ENCODE peak calls at places on chromosomes 3 and 15, in ten cellular contexts. One of them, this sample, is unnamed.

GRCh38 chr3:70771426-70772147 is 459.1 kb upstream of the MDFIC2 start:
- DNase-seq in NB4: no peak
- DNase-seq in PC-3: peak
- DNase-seq in fibroblast of lung: peak
- DNase-seq in AG10803: peak
- DNase-seq in heart left ventricle: no peak
- DNase-seq in GM23338: no peak
- DNase-seq in brain microvascular endothelial cell: no peak
- DNase-seq in Peyer's patch: no peak
- DNase-seq in transverse colon: no peak
- DNase-seq in this sample: no peak

GRCh38 chr15:37019479-37020433 is 80.6 kb downstream of the MEIS2 start:
- DNase-seq in NB4: no peak
- DNase-seq in PC-3: no peak
- DNase-seq in fibroblast of lung: peak
- DNase-seq in AG10803: peak
- DNase-seq in heart left ventricle: peak
- DNase-seq in GM23338: no peak
- DNase-seq in brain microvascular endothelial cell: peak
- DNase-seq in Peyer's patch: no peak
- DNase-seq in transverse colon: no peak
- DNase-seq in this sample: peak

GRCh38 chr3:180980612-180981011 is 8.9 kb downstream of the DNAJC19 start:
- DNase-seq in NB4: no peak
- DNase-seq in PC-3: no peak
- DNase-seq in fibroblast of lung: peak
- DNase-seq in AG10803: peak
- DNase-seq in heart left ventricle: no peak
- DNase-seq in GM23338: no peak
- DNase-seq in brain microvascular endothelial cell: no peak
- DNase-seq in Peyer's patch: no peak
- DNase-seq in transverse colon: no peak
- DNase-seq in this sample: no peak

GRCh38 chr15:64024172-64025050 is 21.9 kb downstream of the DAPK2 start:
- DNase-seq in NB4: peak
- DNase-seq in PC-3: no peak
- DNase-seq in fibroblast of lung: no peak
- DNase-seq in AG10803: peak
- DNase-seq in heart left ventricle: no peak
- DNase-seq in GM23338: peak
- DNase-seq in brain microvascular endothelial cell: no peak
- DNase-seq in Peyer's patch: no peak
- DNase-seq in transverse colon: peak
- DNase-seq in this sample: peak

GRCh38 chr3:33211444-33211843 is 7.2 kb downstream of the SUSD5 start:
- DNase-seq in NB4: no peak
- DNase-seq in PC-3: peak
- DNase-seq in fibroblast of lung: peak
- DNase-seq in AG10803: peak
- DNase-seq in heart left ventricle: no peak
- DNase-seq in GM23338: no peak
- DNase-seq in brain microvascular endothelial cell: peak
- DNase-seq in Peyer's patch: no peak
- DNase-seq in transverse colon: no peak
- DNase-seq in this sample: no peak

GRCh38 chr3:139520028-139520737 is 19.4 kb downstream of the RBP1 start:
- DNase-seq in NB4: peak
- DNase-seq in PC-3: peak
- DNase-seq in fibroblast of lung: peak
- DNase-seq in AG10803: peak
- DNase-seq in heart left ventricle: no peak
- DNase-seq in GM23338: peak
- DNase-seq in brain microvascular endothelial cell: peak
- DNase-seq in Peyer's patch: no peak
- DNase-seq in transverse colon: peak
- DNase-seq in this sample: peak

GRCh38 chr3:185188816-185189215 is 36.0 kb upstream of the C3orf70 start:
- DNase-seq in NB4: no peak
- DNase-seq in PC-3: no peak
- DNase-seq in fibroblast of lung: no peak
- DNase-seq in AG10803: no peak
- DNase-seq in heart left ventricle: no peak
- DNase-seq in GM23338: no peak
- DNase-seq in brain microvascular endothelial cell: no peak
- DNase-seq in Peyer's patch: no peak
- DNase-seq in transverse colon: no peak
- DNase-seq in this sample: no peak

GRCh38 chr15:85725019-85725418 is 69.7 kb downstream of the KLHL25 start:
- DNase-seq in NB4: no peak
- DNase-seq in PC-3: no peak
- DNase-seq in fibroblast of lung: peak
- DNase-seq in AG10803: peak
- DNase-seq in heart left ventricle: no peak
- DNase-seq in GM23338: no peak
- DNase-seq in brain microvascular endothelial cell: peak
- DNase-seq in Peyer's patch: no peak
- DNase-seq in transverse colon: no peak
- DNase-seq in this sample: no peak

GRCh38 chr3:19994796-19995195 is 17.3 kb downstream of the PP2D1 start:
- DNase-seq in NB4: no peak
- DNase-seq in PC-3: no peak
- DNase-seq in fibroblast of lung: no peak
- DNase-seq in AG10803: peak
- DNase-seq in heart left ventricle: no peak
- DNase-seq in GM23338: no peak
- DNase-seq in brain microvascular endothelial cell: peak
- DNase-seq in Peyer's patch: no peak
- DNase-seq in transverse colon: no peak
- DNase-seq in this sample: no peak

GRCh38 chr15:58019503-58020376 is 45.8 kb downstream of the ALDH1A2 start:
- DNase-seq in NB4: no peak
- DNase-seq in PC-3: peak
- DNase-seq in fibroblast of lung: no peak
- DNase-seq in AG10803: peak
- DNase-seq in heart left ventricle: no peak
- DNase-seq in GM23338: no peak
- DNase-seq in brain microvascular endothelial cell: peak
- DNase-seq in Peyer's patch: no peak
- DNase-seq in transverse colon: no peak
- DNase-seq in this sample: no peak

GRCh38 chr3:9146367-9147071 is 102.9 kb downstream of the SRGAP3 start:
- DNase-seq in NB4: peak
- DNase-seq in PC-3: no peak
- DNase-seq in fibroblast of lung: no peak
- DNase-seq in AG10803: no peak
- DNase-seq in heart left ventricle: no peak
- DNase-seq in GM23338: no peak
- DNase-seq in brain microvascular endothelial cell: no peak
- DNase-seq in Peyer's patch: peak
- DNase-seq in transverse colon: peak
- DNase-seq in this sample: peak

GRCh38 chr3:183375787-183376186 is 52.6 kb downstream of the MCF2L2 start:
- DNase-seq in NB4: peak
- DNase-seq in PC-3: no peak
- DNase-seq in fibroblast of lung: no peak
- DNase-seq in AG10803: no peak
- DNase-seq in heart left ventricle: no peak
- DNase-seq in GM23338: no peak
- DNase-seq in brain microvascular endothelial cell: no peak
- DNase-seq in Peyer's patch: no peak
- DNase-seq in transverse colon: no peak
- DNase-seq in this sample: peak

GRCh38 chr3:120622870-120623718 is 27.0 kb downstream of the NDUFB4 start:
- DNase-seq in NB4: peak
- DNase-seq in PC-3: peak
- DNase-seq in fibroblast of lung: no peak
- DNase-seq in AG10803: peak
- DNase-seq in heart left ventricle: no peak
- DNase-seq in GM23338: peak
- DNase-seq in brain microvascular endothelial cell: peak
- DNase-seq in Peyer's patch: no peak
- DNase-seq in transverse colon: peak
- DNase-seq in this sample: peak

GRCh38 chr3:81245505-81245904 is 515.9 kb downstream of the GBE1 start:
- DNase-seq in NB4: no peak
- DNase-seq in PC-3: no peak
- DNase-seq in fibroblast of lung: no peak
- DNase-seq in AG10803: no peak
- DNase-seq in heart left ventricle: no peak
- DNase-seq in GM23338: no peak
- DNase-seq in brain microvascular endothelial cell: no peak
- DNase-seq in Peyer's patch: no peak
- DNase-seq in transverse colon: no peak
- DNase-seq in this sample: no peak

GRCh38 chr3:52596658-52597265 is 60.4 kb downstream of the UQCC5 start:
- DNase-seq in NB4: no peak
- DNase-seq in PC-3: no peak
- DNase-seq in fibroblast of lung: no peak
- DNase-seq in AG10803: no peak
- DNase-seq in heart left ventricle: no peak
- DNase-seq in GM23338: no peak
- DNase-seq in brain microvascular endothelial cell: no peak
- DNase-seq in Peyer's patch: no peak
- DNase-seq in transverse colon: no peak
- DNase-seq in this sample: no peak

DNA sequence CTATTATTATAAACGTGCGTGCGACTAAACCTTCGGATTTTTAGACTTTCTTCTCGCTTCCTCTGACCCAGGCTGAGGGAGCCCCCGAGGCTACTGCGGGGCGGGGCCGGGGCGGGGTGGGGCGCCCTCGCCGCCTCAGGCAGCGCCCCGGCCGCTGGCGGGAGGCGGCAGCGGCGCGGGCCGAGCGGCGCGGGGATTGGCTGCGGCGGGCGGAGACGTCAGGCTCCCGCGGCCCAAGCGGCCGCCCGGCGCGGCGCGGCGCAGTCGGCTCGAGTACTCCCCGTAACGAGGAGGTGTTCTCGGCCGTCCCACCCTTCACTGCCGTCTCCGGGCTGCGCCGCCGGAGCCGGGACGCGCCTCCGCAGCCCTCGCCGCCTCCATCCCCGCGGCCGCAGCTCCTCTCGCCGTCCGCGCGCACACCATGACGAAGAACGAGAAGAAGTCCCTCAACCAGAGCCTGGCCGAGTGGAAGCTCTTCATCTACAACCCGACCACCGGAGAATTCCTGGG is at the start of gene ATP1B3:
- DNase-seq in NB4: peak
- DNase-seq in PC-3: peak
- DNase-seq in fibroblast of lung: peak
- DNase-seq in AG10803: peak
- DNase-seq in heart left ventricle: peak
- DNase-seq in GM23338: peak
- DNase-seq in brain microvascular endothelial cell: peak
- DNase-seq in Peyer's patch: peak
- DNase-seq in transverse colon: peak
- DNase-seq in this sample: peak
- TF ChIP-seq CTCF in NB4: no peak
- TF ChIP-seq CTCF in PC-3: no peak
- TF ChIP-seq CTCF in fibroblast of lung: no peak
- TF ChIP-seq CTCF in AG10803: no peak
- TF ChIP-seq CTCF in heart left ventricle: no peak
- TF ChIP-seq CTCF in GM23338: no peak
- TF ChIP-seq CTCF in brain microvascular endothelial cell: no peak
- TF ChIP-seq CTCF in Peyer's patch: no peak
- TF ChIP-seq CTCF in transverse colon: no peak
- TF ChIP-seq CTCF in this sample: no peak

GRCh38 chr3:160331127-160331937 is 67.7 kb downstream of the IFT80 start:
- DNase-seq in NB4: no peak
- DNase-seq in PC-3: peak
- DNase-seq in fibroblast of lung: peak
- DNase-seq in AG10803: peak
- DNase-seq in heart left ventricle: no peak
- DNase-seq in GM23338: no peak
- DNase-seq in brain microvascular endothelial cell: peak
- DNase-seq in Peyer's patch: no peak
- DNase-seq in transverse colon: no peak
- DNase-seq in this sample: no peak

GRCh38 chr3:160330690-160331089 is 68.3 kb downstream of the IFT80 start:
- DNase-seq in NB4: no peak
- DNase-seq in PC-3: no peak
- DNase-seq in fibroblast of lung: no peak
- DNase-seq in AG10803: no peak
- DNase-seq in heart left ventricle: no peak
- DNase-seq in GM23338: no peak
- DNase-seq in brain microvascular endothelial cell: no peak
- DNase-seq in Peyer's patch: no peak
- DNase-seq in transverse colon: no peak
- DNase-seq in this sample: no peak

DNA sequence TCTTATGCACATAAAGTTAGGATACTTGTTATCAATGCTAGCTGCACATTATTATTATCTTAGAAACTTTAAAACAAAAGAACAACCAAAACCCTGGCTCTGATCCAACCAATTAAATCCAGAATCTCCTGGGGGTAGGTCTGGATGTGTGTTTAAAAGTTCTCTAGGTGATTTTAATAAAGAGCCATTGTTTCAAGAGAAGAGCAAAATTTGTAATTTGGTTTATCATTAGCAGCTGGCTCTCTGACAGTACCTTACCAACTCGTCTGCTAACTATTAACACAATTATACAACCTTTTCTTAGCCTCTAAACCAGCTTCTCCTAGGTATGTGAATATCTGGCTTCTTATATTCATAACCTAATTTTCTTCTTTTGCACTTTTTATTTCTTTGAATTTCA is 68.9 kb downstream of the IFT80 start:
- DNase-seq in NB4: no peak
- DNase-seq in PC-3: no peak
- DNase-seq in fibroblast of lung: no peak
- DNase-seq in AG10803: no peak
- DNase-seq in heart left ventricle: no peak
- DNase-seq in GM23338: no peak
- DNase-seq in brain microvascular endothelial cell: no peak
- DNase-seq in Peyer's patch: no peak
- DNase-seq in transverse colon: no peak
- DNase-seq in this sample: no peak
- H3K4me3 ChIP-seq in NB4: no peak
- H3K4me3 ChIP-seq in PC-3: no peak
- H3K4me3 ChIP-seq in fibroblast of lung: no peak
- H3K4me3 ChIP-seq in AG10803: no peak
- H3K4me3 ChIP-seq in heart left ventricle: no peak
- H3K4me3 ChIP-seq in GM23338: no peak
- H3K4me3 ChIP-seq in brain microvascular endothelial cell: no peak
- H3K4me3 ChIP-seq in Peyer's patch: no peak
- H3K4me3 ChIP-seq in transverse colon: no peak
- H3K4me3 ChIP-seq in this sample: no peak

GRCh38 chr15:40943764-40944365 is 9.4 kb upstream of the CHAC1 start:
- DNase-seq in NB4: no peak
- DNase-seq in PC-3: no peak
- DNase-seq in fibroblast of lung: no peak
- DNase-seq in AG10803: no peak
- DNase-seq in heart left ventricle: no peak
- DNase-seq in GM23338: no peak
- DNase-seq in brain microvascular endothelial cell: no peak
- DNase-seq in Peyer's patch: no peak
- DNase-seq in transverse colon: no peak
- DNase-seq in this sample: no peak
- TF ChIP-seq CTCF in NB4: no peak
- TF ChIP-seq CTCF in PC-3: no peak
- TF ChIP-seq CTCF in fibroblast of lung: no peak
- TF ChIP-seq CTCF in AG10803: no peak
- TF ChIP-seq CTCF in heart left ventricle: no peak
- TF ChIP-seq CTCF in GM23338: no peak
- TF ChIP-seq CTCF in brain microvascular endothelial cell: no peak
- TF ChIP-seq CTCF in Peyer's patch: no peak
- TF ChIP-seq CTCF in transverse colon: no peak
- TF ChIP-seq CTCF in this sample: no peak

GRCh38 chr15:92618121-92618520 is 37.5 kb downstream of the FAM174B start:
- DNase-seq in NB4: no peak
- DNase-seq in PC-3: no peak
- DNase-seq in fibroblast of lung: no peak
- DNase-seq in AG10803: no peak
- DNase-seq in heart left ventricle: no peak
- DNase-seq in GM23338: no peak
- DNase-seq in brain microvascular endothelial cell: no peak
- DNase-seq in Peyer's patch: no peak
- DNase-seq in transverse colon: no peak
- DNase-seq in this sample: no peak
- H3K4me3 ChIP-seq in NB4: no peak
- H3K4me3 ChIP-seq in PC-3: peak
- H3K4me3 ChIP-seq in fibroblast of lung: no peak
- H3K4me3 ChIP-seq in AG10803: no peak
- H3K4me3 ChIP-seq in heart left ventricle: no peak
- H3K4me3 ChIP-seq in GM23338: no peak
- H3K4me3 ChIP-seq in brain microvascular endothelial cell: no peak
- H3K4me3 ChIP-seq in Peyer's patch: no peak
- H3K4me3 ChIP-seq in transverse colon: no peak
- H3K4me3 ChIP-seq in this sample: no peak